ENCODE peak calls at places on chromosomes 4 and X, in ten cellular contexts. T, G, M, K, E, J, O, L, I and R are unnamed samples.

GRCh38 chr4:38691251-38692008 is 27.4 kb downstream of the KLF3 start:
- DNase-seq in T (no peak), M (no peak), I (no peak), K (no peak), O (no peak), J (no peak), G (no peak), E (no peak), L (no peak), R (no peak)

GRCh38 chr4:137572647-137573046 is 40.4 kb upstream of the PCDH18 start:
- DNase-seq in I (no peak), E (no peak), O (no peak), M (no peak), T (no peak), J (no peak), K (no peak), G (no peak), L (no peak), R (no peak)

GRCh38 chr4:132108784-132109183 is 1040.3 kb upstream of the PCDH10 start:
- DNase-seq in T (no peak), K (no peak), J (peak), E (no peak), G (no peak), L (no peak), I (no peak), O (no peak), M (no peak), R (peak)

GRCh38 chrX:45788941-45789348 is 588.3 kb upstream of the DIPK2B start:
- DNase-seq in L (no peak), K (no peak), O (no peak), M (no peak), E (no peak), T (no peak), J (no peak), I (peak), G (no peak), R (peak)

GRCh38 chrX:149505671-149506070 is 565 bp upstream of the IDS start:
- DNase-seq in K (no peak), E (no peak), G (no peak), O (no peak), M (no peak), L (no peak), T (no peak), J (no peak), I (no peak), R (no peak)

GRCh38 chr4:25991296-25991695 is 77.3 kb downstream of the SMIM20 start:
- DNase-seq in K (no peak), O (no peak), G (no peak), L (no peak), T (no peak), J (no peak), I (no peak), E (no peak), M (no peak), R (no peak)

GRCh38 chrX:24465524-24465850 is 401 bp downstream of the PDK3 start:
- DNase-seq in G (no peak), K (no peak), O (no peak), T (no peak), I (no peak), L (no peak), E (no peak), M (no peak), J (no peak), R (no peak)

GRCh38 chr4:122689972-122690371 is 42.5 kb upstream of the BBS12 start:
- DNase-seq in M (no peak), L (no peak), I (no peak), O (no peak), T (no peak), G (no peak), E (peak), J (no peak), K (no peak), R (no peak)

GRCh38 chrX:22320236-22320635 is 47.5 kb downstream of the CBLL2 start:
- DNase-seq in G (no peak), K (no peak), L (no peak), E (no peak), T (no peak), O (no peak), M (no peak), J (no peak), I (no peak), R (no peak)

GRCh38 chr4:122775987-122776836 is 43.7 kb downstream of the BBS12 start:
- DNase-seq in T (no peak), O (no peak), L (no peak), J (no peak), M (no peak), G (no peak), K (no peak), I (no peak), E (no peak), R (peak)

GRCh38 chr4:151198748-151199147 is 78.2 kb upstream of the PRSS48 start:
- DNase-seq in M (no peak), E (no peak), J (no peak), O (no peak), G (no peak), L (no peak), T (no peak), K (no peak), I (no peak), R (no peak)

GRCh38 chrX:77979870-77980269 is 10.4 kb upstream of the PGAM4 start:
- DNase-seq in J (no peak), K (no peak), G (no peak), M (no peak), E (no peak), L (no peak), O (no peak), T (no peak), I (no peak), R (no peak)

GRCh38 chr4:123832173-123833026 is 435.8 kb downstream of the SPRY1 start:
- DNase-seq in E (no peak), G (no peak), M (peak), I (no peak), K (no peak), J (peak), L (peak), O (peak), T (peak), R (peak)

GRCh38 chr4:33837043-33837442 is 2407.3 kb downstream of the ARAP2 start:
- DNase-seq in L (peak), T (no peak), I (no peak), K (no peak), M (no peak), J (peak), O (peak), E (no peak), G (no peak), R (peak)

GRCh38 chr4:184275766-184276165 is 58.1 kb upstream of the ENPP6 start:
- DNase-seq in O (no peak), J (peak), E (no peak), T (no peak), I (no peak), K (no peak), L (peak), G (peak), M (no peak), R (no peak)

GRCh38 chrX:56793112-56793430 is 64.0 kb downstream of the NBDY start:
- DNase-seq in O (no peak), G (peak), K (no peak), L (no peak), E (no peak), T (no peak), J (no peak), M (no peak), I (no peak), R (no peak)

GRCh38 chrX:69138512-69138911 is 26.7 kb downstream of the PJA1 start:
- DNase-seq in T (no peak), L (no peak), E (no peak), O (no peak), M (no peak), J (no peak), K (no peak), I (no peak), G (no peak), R (no peak)

GRCh38 chr4:138473339-138473738 is 231.2 kb upstream of the SLC7A11 start:
- DNase-seq in J (no peak), K (no peak), E (no peak), M (no peak), T (no peak), L (no peak), O (no peak), I (no peak), G (no peak), R (no peak)

GRCh38 chr4:44446801-44447562 is 1.6 kb downstream of the KCTD8 start:
- DNase-seq in T (no peak), K (no peak), G (peak), M (no peak), E (no peak), O (no peak), J (peak), I (peak), L (no peak), R (no peak)

GRCh38 chrX:38192007-38192625 is 28.6 kb downstream of the SRPX start:
- DNase-seq in O (peak), I (peak), J (peak), E (no peak), M (no peak), G (peak), K (no peak), L (peak), T (no peak), R (peak)

GRCh38 chr4:124902111-124902510 is 189.6 kb upstream of the ANKRD50 start:
- DNase-seq in L (no peak), E (no peak), J (no peak), I (no peak), K (no peak), O (no peak), G (no peak), M (no peak), T (no peak), R (no peak)

GRCh38 chr4:55444822-55445221 is 49.1 kb downstream of the TMEM165 start:
- DNase-seq in I (no peak), L (peak), J (peak), O (no peak), M (no peak), K (no peak), E (no peak), G (no peak), T (no peak), R (peak)

GRCh38 chrX:1870421-1870820 is 255.6 kb downstream of the ASMT start:
- DNase-seq in T (no peak), M (no peak), O (peak), E (no peak), I (no peak), K (no peak), J (peak), L (no peak), G (no peak), R (no peak)

GRCh38 chr4:79684516-79684915 is 276.5 kb upstream of the GK2 start:
- DNase-seq in T (no peak), J (no peak), O (no peak), G (no peak), K (no peak), M (no peak), E (no peak), I (no peak), L (no peak), R (no peak)

GRCh38 chrX:39975094-39975865 is 122.5 kb downstream of the BCOR start:
- DNase-seq in E (no peak), G (peak), T (peak), O (peak), J (no peak), M (no peak), L (peak), K (no peak), I (no peak), R (peak)

GRCh38 chr4:117637347-117637746 is 396.9 kb upstream of the NDST3 start:
- DNase-seq in J (no peak), E (no peak), L (peak), K (no peak), M (no peak), I (no peak), O (no peak), G (no peak), T (no peak), R (peak)

GRCh38 chr4:111400736-111401135 is 744.5 kb upstream of the FAM241A start:
- DNase-seq in L (no peak), J (peak), G (no peak), T (no peak), M (no peak), K (no peak), E (no peak), O (peak), I (no peak), R (peak)

GRCh38 chr4:4362991-4363697 is 23.8 kb upstream of the NSG1 start:
- DNase-seq in O (no peak), K (no peak), I (no peak), T (no peak), E (no peak), L (no peak), J (peak), M (no peak), G (no peak), R (no peak)

GRCh38 chrX:103688949-103689348 is 2.5 kb upstream of the MORF4L2 start:
- DNase-seq in M (no peak), O (peak), G (no peak), L (peak), E (no peak), T (no peak), I (no peak), J (peak), K (no peak), R (peak)

GRCh38 chr4:89136525-89136924 is 25.2 kb downstream of the TIGD2 start:
- DNase-seq in G (no peak), M (no peak), K (no peak), I (no peak), T (no peak), E (no peak), O (no peak), L (peak), J (no peak), R (peak)

GRCh38 chrX:109299091-109299490 is 182.8 kb downstream of the GUCY2F start:
- DNase-seq in L (no peak), J (no peak), O (no peak), T (no peak), G (no peak), K (no peak), I (peak), M (no peak), E (no peak), R (no peak)

GRCh38 chr4:82429728-82430192 is 502 bp downstream of the HNRNPDL start:
- DNase-seq in I (no peak), L (no peak), M (no peak), T (peak), E (no peak), K (no peak), O (peak), G (no peak), J (no peak), R (peak)

GRCh38 chr4:7323872-7324650 is 110.7 kb downstream of the PSAPL1 start:
- DNase-seq in K (no peak), M (no peak), I (peak), T (no peak), O (no peak), G (no peak), J (no peak), E (no peak), L (peak), R (no peak)

GRCh38 chr4:53557601-53558000 is 33.7 kb downstream of the LNX1 start:
- DNase-seq in K (no peak), J (peak), O (no peak), E (no peak), L (no peak), I (no peak), G (no peak), T (no peak), M (no peak), R (no peak)

GRCh38 chr4:38489924-38490639 is 173.9 kb upstream of the KLF3 start:
- DNase-seq in I (peak), K (peak), M (no peak), G (peak), T (no peak), O (peak), L (peak), J (peak), E (no peak), R (peak)

GRCh38 chrX:122817321-122817720 is 366.8 kb upstream of the GRIA3 start:
- DNase-seq in T (no peak), L (no peak), K (no peak), I (no peak), O (no peak), E (no peak), G (no peak), J (no peak), M (no peak), R (no peak)

GRCh38 chr4:183831026-183831446 is 74.1 kb upstream of the STOX2 start:
- DNase-seq in O (no peak), J (no peak), I (peak), T (no peak), L (no peak), M (no peak), K (no peak), G (no peak), E (no peak), R (no peak)